ENCODE peak calls at places on chromosomes 16 and 17, in four cellular contexts. Z, B, X and L are unnamed samples.

GRCh38 chr16:12646490-12647274 is 157.0 kb downstream of the CPPED1 start:
- DNase-seq in Z (no peak), B (peak), X (no peak), L (no peak)

GRCh38 chr17:74921045-74921681 is 1.9 kb downstream of the USH1G start:
- DNase-seq in Z (no peak), B (no peak), X (no peak), L (no peak)

GRCh38 chr17:43915561-43915960 is 8.2 kb upstream of the MPP2 start:
- DNase-seq in Z (no peak), B (no peak), X (no peak), L (no peak)

GRCh38 chr17:7435676-7436555 is 681 bp downstream of the TMEM102 start:
- DNase-seq in Z (peak), B (peak), X (no peak), L (peak)

GRCh38 chr17:57986841-57987581 is 1.0 kb downstream of the VEZF1 start:
- DNase-seq in Z (peak), B (peak), X (no peak), L (peak)

GRCh38 chr17:45973099-45973838 is 25.8 kb upstream of the STH start:
- DNase-seq in Z (no peak), B (peak), X (no peak), L (no peak)

GRCh38 chr17:77376795-77377751 is 236.3 kb downstream of the SEC14L1 start:
- DNase-seq in Z (no peak), B (peak), X (no peak), L (no peak)

GRCh38 chr17:38509772-38510423 is 81.6 kb downstream of the ARHGAP23 start:
- DNase-seq in Z (no peak), B (peak), X (no peak), L (no peak)

GRCh38 chr16:81676571-81677374 is 102.3 kb upstream of the PLCG2 start:
- DNase-seq in Z (no peak), B (no peak), X (no peak), L (no peak)

GRCh38 chr16:9055115-9055514 is 36.3 kb upstream of the HAPSTR1 start:
- DNase-seq in Z (no peak), B (no peak), X (no peak), L (no peak)

GRCh38 chr16:78866556-78866955 is 734.0 kb downstream of the MAF start:
- DNase-seq in Z (no peak), B (no peak), X (no peak), L (no peak)

GRCh38 chr17:31550389-31551056 is 159.0 kb downstream of the RAB11FIP4 start:
- DNase-seq in Z (no peak), B (no peak), X (no peak), L (no peak)

GRCh38 chr16:12749076-12749475 is 54.6 kb downstream of the CPPED1 start:
- DNase-seq in Z (no peak), B (no peak), X (no peak), L (no peak)